ENCODE peak calls at places on chromosomes 11 and 22, in seven cellular contexts. One of them, this sample, is unnamed.
A peak's percentile ranks its signal among the peaks of the same experiment; 100 is the strongest.

GRCh38 chr11:118111019-118111743 is 24.4 kb upstream of the SMIM35 start:
- DNase-seq in cardiac fibroblast: no peak
- DNase-seq in activated CD4-positive, CD25-positive, alpha-beta regulatory T cell treated with anti-CD3 and anti-CD28 coated beads, Interleukin-2, amount 50 U/mL, for 72 hours: no peak
- DNase-seq in Ammon's horn: no peak
- DNase-seq in uterus: no peak
- DNase-seq in endothelial cell of umbilical vein: no peak
- DNase-seq in stimulated activated CD4-positive, alpha-beta T cell treated with anti-CD3 and anti-CD28 coated beads, Interleukin-2, amount 100 ng/mL, for 24 hours: no peak
- DNase-seq in this sample: no peak

GRCh38 chr11:26943636-26944035 is 50.3 kb upstream of the FIBIN start:
- DNase-seq in cardiac fibroblast: no peak
- DNase-seq in activated CD4-positive, CD25-positive, alpha-beta regulatory T cell treated with anti-CD3 and anti-CD28 coated beads, Interleukin-2, amount 50 U/mL, for 72 hours: no peak
- DNase-seq in Ammon's horn: no peak
- DNase-seq in uterus: no peak
- DNase-seq in endothelial cell of umbilical vein: no peak
- DNase-seq in stimulated activated CD4-positive, alpha-beta T cell treated with anti-CD3 and anti-CD28 coated beads, Interleukin-2, amount 100 ng/mL, for 24 hours: no peak
- DNase-seq in this sample: no peak

GRCh38 chr11:130868087-130868486 is 48.2 kb downstream of the SNX19 start:
- DNase-seq in cardiac fibroblast: no peak
- DNase-seq in activated CD4-positive, CD25-positive, alpha-beta regulatory T cell treated with anti-CD3 and anti-CD28 coated beads, Interleukin-2, amount 50 U/mL, for 72 hours: no peak
- DNase-seq in Ammon's horn: no peak
- DNase-seq in uterus: no peak
- DNase-seq in endothelial cell of umbilical vein: no peak
- DNase-seq in stimulated activated CD4-positive, alpha-beta T cell treated with anti-CD3 and anti-CD28 coated beads, Interleukin-2, amount 100 ng/mL, for 24 hours: no peak
- DNase-seq in this sample: no peak

GRCh38 chr11:69443968-69444364 is 37.5 kb upstream of the LINC01488 start:
- DNase-seq in cardiac fibroblast: peak; percentile 42
- DNase-seq in activated CD4-positive, CD25-positive, alpha-beta regulatory T cell treated with anti-CD3 and anti-CD28 coated beads, Interleukin-2, amount 50 U/mL, for 72 hours: no peak
- DNase-seq in Ammon's horn: no peak
- DNase-seq in uterus: no peak
- DNase-seq in endothelial cell of umbilical vein: peak; percentile 31
- DNase-seq in stimulated activated CD4-positive, alpha-beta T cell treated with anti-CD3 and anti-CD28 coated beads, Interleukin-2, amount 100 ng/mL, for 24 hours: no peak
- DNase-seq in this sample: no peak

GRCh38 chr22:20533095-20533878 is 25.9 kb downstream of the MED15 start:
- DNase-seq in cardiac fibroblast: no peak
- DNase-seq in activated CD4-positive, CD25-positive, alpha-beta regulatory T cell treated with anti-CD3 and anti-CD28 coated beads, Interleukin-2, amount 50 U/mL, for 72 hours: no peak
- DNase-seq in Ammon's horn: no peak
- DNase-seq in uterus: no peak
- DNase-seq in endothelial cell of umbilical vein: no peak
- DNase-seq in stimulated activated CD4-positive, alpha-beta T cell treated with anti-CD3 and anti-CD28 coated beads, Interleukin-2, amount 100 ng/mL, for 24 hours: no peak
- DNase-seq in this sample: no peak

GRCh38 chr11:2652362-2652761 is 47.4 kb downstream of the KCNQ1OT1 start:
- DNase-seq in cardiac fibroblast: no peak
- DNase-seq in activated CD4-positive, CD25-positive, alpha-beta regulatory T cell treated with anti-CD3 and anti-CD28 coated beads, Interleukin-2, amount 50 U/mL, for 72 hours: no peak
- DNase-seq in Ammon's horn: no peak
- DNase-seq in uterus: no peak
- DNase-seq in endothelial cell of umbilical vein: no peak
- DNase-seq in stimulated activated CD4-positive, alpha-beta T cell treated with anti-CD3 and anti-CD28 coated beads, Interleukin-2, amount 100 ng/mL, for 24 hours: no peak
- DNase-seq in this sample: no peak

GRCh38 chr22:49462795-49463194 is 364.9 kb downstream of the BRD1 start:
- DNase-seq in cardiac fibroblast: no peak
- DNase-seq in activated CD4-positive, CD25-positive, alpha-beta regulatory T cell treated with anti-CD3 and anti-CD28 coated beads, Interleukin-2, amount 50 U/mL, for 72 hours: no peak
- DNase-seq in Ammon's horn: no peak
- DNase-seq in uterus: no peak
- DNase-seq in endothelial cell of umbilical vein: no peak
- DNase-seq in stimulated activated CD4-positive, alpha-beta T cell treated with anti-CD3 and anti-CD28 coated beads, Interleukin-2, amount 100 ng/mL, for 24 hours: no peak
- DNase-seq in this sample: no peak

GRCh38 chr22:29270475-29271271 is 2.6 kb downstream of the EWSR1 start:
- DNase-seq in cardiac fibroblast: peak; percentile 33
- DNase-seq in activated CD4-positive, CD25-positive, alpha-beta regulatory T cell treated with anti-CD3 and anti-CD28 coated beads, Interleukin-2, amount 50 U/mL, for 72 hours: no peak
- DNase-seq in Ammon's horn: no peak
- DNase-seq in uterus: no peak
- DNase-seq in endothelial cell of umbilical vein: peak; percentile 57
- DNase-seq in stimulated activated CD4-positive, alpha-beta T cell treated with anti-CD3 and anti-CD28 coated beads, Interleukin-2, amount 100 ng/mL, for 24 hours: no peak
- DNase-seq in this sample: no peak

GRCh38 chr22:17370036-17370765 is 941 bp downstream of the CECR2 start:
- DNase-seq in cardiac fibroblast: no peak
- DNase-seq in activated CD4-positive, CD25-positive, alpha-beta regulatory T cell treated with anti-CD3 and anti-CD28 coated beads, Interleukin-2, amount 50 U/mL, for 72 hours: no peak
- DNase-seq in Ammon's horn: peak; percentile 11
- DNase-seq in uterus: no peak
- DNase-seq in endothelial cell of umbilical vein: no peak
- DNase-seq in stimulated activated CD4-positive, alpha-beta T cell treated with anti-CD3 and anti-CD28 coated beads, Interleukin-2, amount 100 ng/mL, for 24 hours: peak; percentile 3
- DNase-seq in this sample: no peak